ENCODE peak calls at places on chromosomes 5 and 9, in six cellular contexts. C, T, D, W, B and P are unnamed samples. For H3K27me3, the result is how much of the 10 kb centered on the place peaks cover.

GRCh38 chr9:88922091-88922490 is 69.2 kb upstream of the S1PR3 start:
- DNase-seq in D (no peak), B (no peak), T (no peak), W (no peak), C (no peak), P (no peak)

GRCh38 chr5:172870807-172871431 is 36.9 kb downstream of the ERGIC1 start:
- DNase-seq in T (no peak), B (no peak), W (peak), D (peak), C (no peak), P (no peak)

GRCh38 chr5:179836225-179837019 is 15.7 kb downstream of the SQSTM1 start:
- DNase-seq in C (no peak), B (peak), D (peak), W (no peak), T (peak), P (no peak)

GRCh38 chr5:160926428-160926827 is 74.4 kb upstream of the ATP10B start:
- DNase-seq in W (no peak), D (no peak), C (no peak), T (no peak), B (peak), P (no peak)

GRCh38 chr5:56350595-56351170 is 117.6 kb upstream of the ANKRD55 start:
- DNase-seq in D (peak), W (no peak), T (peak), C (no peak), B (peak), P (no peak)

GRCh38 chr5:131640043-131640856 is 5.2 kb upstream of the RAPGEF6 start:
- DNase-seq in W (no peak), C (peak), T (peak), B (peak), D (no peak), P (no peak)

GRCh38 chr9:81860581-81860980 is 67.6 kb upstream of the SPATA31D4 start:
- DNase-seq in W (no peak), D (no peak), C (no peak), B (no peak), T (no peak), P (no peak)

GRCh38 chr5:172051643-172052362 is 45.4 kb upstream of the FBXW11 start:
- DNase-seq in T (peak), D (no peak), W (no peak), B (peak), C (no peak), P (no peak)

GRCh38 chr5:31630931-31631330 is 8.0 kb upstream of the PDZD2 start:
- DNase-seq in T (no peak), D (no peak), W (peak), B (no peak), C (no peak), P (no peak)

GRCh38 chr9:90433398-90433890 is 209.2 kb downstream of the DIRAS2 start:
- DNase-seq in B (peak), D (peak), T (no peak), C (peak), W (no peak), P (peak)

GRCh38 chr9:38622961-38623360 is 2.6 kb upstream of the ANKRD18A start:
- DNase-seq in W (no peak), C (no peak), D (no peak), B (no peak), T (no peak), P (no peak)

GRCh38 chr5:83387041-83387440 is 84.5 kb upstream of the VCAN start:
- DNase-seq in T (peak), W (no peak), B (no peak), D (peak), C (no peak), P (no peak)

GRCh38 chr5:151295801-151296477 is 7.6 kb downstream of the SLC36A3 start:
- DNase-seq in W (no peak), B (no peak), D (no peak), T (no peak), C (no peak), P (no peak)

GRCh38 chr5:122078116-122078865 is at the start of gene LOX:
- DNase-seq in D (peak), T (peak), B (peak), C (peak), W (peak), P (peak)

GRCh38 chr5:112686675-112687074 is 51.0 kb upstream of the APC start:
- DNase-seq in C (no peak), D (no peak), B (no peak), W (no peak), T (no peak), P (no peak)

GRCh38 chr5:172840077-172840777 is 6.2 kb downstream of the ERGIC1 start:
- DNase-seq in C (peak), B (no peak), D (no peak), T (peak), W (no peak), P (no peak)

GRCh38 chr9:120735009-120735408 is 20.7 kb upstream of the MEGF9 start:
- DNase-seq in W (no peak), B (no peak), C (no peak), D (peak), T (no peak), P (no peak)

GRCh38 chr5:172834570-172835245 is 657 bp downstream of the ERGIC1 start:
- DNase-seq in W (peak), C (peak), D (peak), T (peak), B (no peak), P (peak)

GRCh38 chr9:126618200-126618589 is 4.5 kb downstream of the LMX1B start:
- DNase-seq in T (no peak), D (no peak), B (no peak), W (peak), C (no peak), P (no peak)

GRCh38 chr5:107104774-107105050 is 566.0 kb downstream of the EFNA5 start:
- DNase-seq in T (no peak), D (no peak), W (no peak), B (no peak), C (no peak), P (peak)

GRCh38 chr5:158203256-158203655 is 344.3 kb upstream of the CLINT1 start:
- DNase-seq in B (no peak), T (peak), D (no peak), C (no peak), W (no peak), P (no peak)

GRCh38 chr5:103452089-103452488 is 110.5 kb downstream of the NUDT12 start:
- DNase-seq in B (no peak), C (no peak), D (no peak), W (peak), T (no peak), P (no peak)

GRCh38 chr5:112640495-112640894 is 97.2 kb upstream of the APC start:
- DNase-seq in W (no peak), D (no peak), T (no peak), C (no peak), B (no peak), P (no peak)

GRCh38 chr5:16713386-16713928 is 96.7 kb upstream of the RETREG1 start:
- DNase-seq in W (peak), D (peak), T (peak), B (peak), C (peak), P (peak)

GRCh38 chr5:104370523-104370922 is 807.9 kb upstream of the NUDT12 start:
- DNase-seq in W (no peak), C (no peak), T (no peak), B (peak), D (peak), P (no peak)

GRCh38 chr5:178057839-178058238 is 55.5 kb upstream of the N4BP3 start:
- DNase-seq in C (no peak), B (no peak), D (no peak), W (no peak), T (no peak), P (no peak)

GRCh38 chr5:36646507-36647023 is 40.2 kb downstream of the SLC1A3 start:
- DNase-seq in W (no peak), C (no peak), T (no peak), D (no peak), B (peak), P (no peak)

GRCh38 chr9:13267743-13268142 is 11.7 kb downstream of the MPDZ start:
- DNase-seq in W (no peak), D (peak), C (no peak), B (peak), T (peak), P (no peak)

GRCh38 chr5:79133121-79133656 is 21.6 kb downstream of the BHMT start:
- DNase-seq in D (peak), B (peak), C (peak), T (peak), W (peak), P (no peak)

GRCh38 chr9:7394007-7394774 is 405.4 kb downstream of the DMAC1 start:
- DNase-seq in T (no peak), W (no peak), B (no peak), D (peak), C (peak), P (peak)

GRCh38 chr9:37486256-37486615 is 488 bp downstream of the POLR1E start:
- DNase-seq in B (no peak), D (no peak), W (no peak), T (no peak), C (no peak), P (no peak)

GRCh38 chr9:131276107-131276888 is at the start of gene FAM78A:
- DNase-seq in B (peak), T (peak), C (peak), D (peak), W (peak), P (peak)

GRCh38 chr9:130912932-130913598 is 16.5 kb upstream of the QRFP start:
- DNase-seq in B (peak), D (no peak), C (peak), W (no peak), T (peak), P (no peak)

GRCh38 chr5:125026900-125027731 is 280.7 kb upstream of the ZNF608 start:
- DNase-seq in T (no peak), B (peak), C (no peak), D (peak), W (no peak), P (no peak)

GRCh38 chr5:36900279-36900678 is 23.7 kb downstream of the NIPBL start:
- DNase-seq in T (no peak), B (no peak), C (no peak), W (no peak), D (no peak), P (no peak)

DNA sequence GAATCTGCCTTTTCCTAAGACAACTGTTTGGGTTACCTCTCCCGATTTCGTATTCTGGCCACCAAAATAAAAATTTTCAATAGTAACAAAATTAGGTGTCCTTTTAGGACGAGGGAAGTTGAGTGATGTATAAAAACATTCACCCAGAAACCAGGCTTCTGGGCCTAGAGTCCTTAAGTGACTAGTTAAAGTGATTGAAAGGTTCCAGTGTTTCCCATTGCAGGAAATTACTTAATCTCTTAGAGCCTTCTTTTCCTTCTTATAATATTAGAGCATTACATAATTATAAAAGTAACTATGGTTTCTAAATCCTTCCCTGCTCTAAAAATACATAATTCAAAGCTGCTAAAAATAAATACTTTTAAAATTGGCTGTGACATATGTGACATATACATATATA is 7.3 kb downstream of the MCIDAS start:
- DNase-seq in D (no peak), W (no peak), B (no peak), T (no peak), C (no peak), P (no peak)
- H3K27me3 ChIP-seq in D (half or more), W (half or more), B (half or more), T (half or more), C (half or more), P (half or more)

DNA sequence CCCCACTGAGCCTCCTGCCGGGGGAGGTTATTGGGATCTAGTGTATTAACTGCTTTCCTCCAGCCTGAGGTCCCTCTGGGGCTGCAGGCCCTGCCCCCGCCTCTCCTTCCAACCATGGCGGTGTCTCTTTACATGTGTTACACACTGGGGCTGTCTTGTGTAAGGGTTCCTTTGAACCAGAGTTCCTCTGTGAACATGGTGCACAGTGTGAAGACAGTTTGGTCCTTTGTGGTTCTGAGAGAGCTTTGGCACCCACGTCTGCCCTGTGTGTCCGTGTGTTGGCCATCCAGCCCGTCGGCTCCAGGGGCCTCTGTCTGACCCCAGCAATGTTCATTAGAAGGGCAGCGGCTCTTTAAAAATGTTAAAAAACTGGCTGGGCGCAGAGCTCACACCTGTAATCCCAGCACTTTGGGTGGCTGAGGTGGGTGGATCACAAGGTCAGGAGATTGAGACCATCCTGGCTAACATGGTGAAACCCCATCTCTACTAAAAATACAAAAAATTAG is 89.9 kb downstream of the PHF2 start:
- DNase-seq in B (no peak), C (no peak), W (no peak), D (no peak), T (no peak), P (no peak)
- H3K9ac ChIP-seq in B (no peak), C (no peak), W (no peak), D (no peak), T (no peak), P (no peak)

GRCh38 chr5:176817864-176818377 is 7.6 kb downstream of the UNC5A start:
- DNase-seq in C (peak), T (peak), B (no peak), W (peak), D (peak), P (peak)
- H3K27me3 ChIP-seq in C (under half), T (under half), B (under half), W (under half), D (half or more), P (half or more)

GRCh38 chr5:6086871-6087270 is 291.5 kb downstream of the MED10 start:
- DNase-seq in W (no peak), T (no peak), D (no peak), B (no peak), C (no peak), P (no peak)

GRCh38 chr5:6087576-6087975 is 290.8 kb downstream of the MED10 start:
- DNase-seq in T (no peak), W (no peak), D (no peak), C (no peak), B (no peak), P (no peak)

GRCh38 chr5:6090079-6090654 is 288.2 kb downstream of the MED10 start:
- DNase-seq in B (no peak), D (no peak), C (no peak), W (no peak), T (no peak), P (no peak)

GRCh38 chr5:6090838-6091237 is 287.5 kb downstream of the MED10 start:
- DNase-seq in W (no peak), B (no peak), T (no peak), D (no peak), C (no peak), P (no peak)

GRCh38 chr5:6088706-6089105 is 289.6 kb downstream of the MED10 start:
- DNase-seq in T (no peak), D (no peak), C (no peak), W (no peak), B (no peak), P (no peak)
- H3K9ac ChIP-seq in T (no peak), D (no peak), C (no peak), W (no peak), B (no peak), P (no peak)

GRCh38 chr9:109321727-109322126 is 868 bp upstream of the EPB41L4B start:
- DNase-seq in C (no peak), B (no peak), T (no peak), D (no peak), W (no peak), P (no peak)
- H3K27me3 ChIP-seq in C (under half), B (under half), T (under half), D (half or more), W (under half), P (under half)

GRCh38 chr5:54049963-54050362 is 260.4 kb downstream of the ARL15 start:
- DNase-seq in T (peak), W (no peak), B (peak), C (no peak), D (peak), P (no peak)
- H3K9ac ChIP-seq in T (peak), W (no peak), B (no peak), C (no peak), D (no peak), P (no peak)

DNA sequence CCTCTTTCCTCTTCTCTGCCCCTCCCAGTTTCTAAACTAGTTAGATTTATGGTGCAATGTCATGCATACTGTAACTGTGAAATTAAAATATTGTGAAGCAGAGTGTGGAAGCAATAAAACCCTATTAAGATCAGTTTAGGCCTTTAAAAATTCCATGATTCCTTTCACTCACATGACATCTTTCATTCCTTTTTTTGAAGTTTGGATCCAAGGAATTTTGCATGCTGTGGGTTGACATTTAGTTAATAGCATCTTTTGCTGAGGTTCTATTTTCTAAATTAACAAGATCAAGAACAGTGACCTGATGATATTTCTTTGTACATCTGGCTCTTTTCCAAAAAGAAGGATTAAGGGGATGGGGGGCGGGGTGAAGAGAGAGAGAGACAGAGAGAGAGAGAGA is 13.7 kb downstream of the FOXD1 start:
- DNase-seq in W (no peak), D (no peak), C (no peak), T (no peak), B (no peak), P (no peak)
- H3K27me3 ChIP-seq in W (under half), D (half or more), C (half or more), T (under half), B (under half), P (half or more)

DNA sequence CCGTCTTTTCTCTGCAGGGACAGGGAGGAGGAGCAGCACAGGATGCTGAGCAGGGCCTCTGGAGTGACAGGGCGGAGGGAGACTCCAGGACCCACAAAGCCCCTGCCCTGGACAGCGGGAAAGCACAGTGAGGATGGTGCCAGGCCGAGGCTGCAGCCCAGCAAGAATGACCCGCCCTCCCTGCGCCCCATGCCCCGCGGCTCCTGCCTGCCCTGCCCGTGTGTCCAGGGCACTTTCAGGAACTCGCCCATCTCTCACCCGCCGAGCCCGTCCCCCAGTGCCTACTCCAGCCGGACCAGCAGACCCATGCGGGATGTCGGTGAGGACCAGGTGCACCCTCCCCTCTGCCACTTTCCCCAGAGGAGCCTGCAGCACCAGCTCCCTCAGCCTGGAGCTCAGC is 9.1 kb upstream of the EXOC3 start:
- DNase-seq in C (no peak), B (no peak), W (no peak), T (no peak), D (no peak), P (peak)
- H3K9ac ChIP-seq in C (no peak), B (no peak), W (no peak), T (no peak), D (no peak), P (no peak)

GRCh38 chr5:73447234-73448071 is 1.1 kb downstream of the FOXD1 start:
- DNase-seq in W (peak), C (peak), T (peak), B (peak), D (peak), P (peak)
- H3K27me3 ChIP-seq in W (under half), C (half or more), T (under half), B (under half), D (half or more), P (half or more)